ENCODE peak calls at places on chromosomes 4 and X, in four cellular contexts. One of them, this sample, is unnamed.

GRCh38 chrX:12721042-12721441 is 70.2 kb upstream of the PRPS2 start:
- DNase-seq in GM12878: no peak
- DNase-seq in K562: no peak
- DNase-seq in HepG2: no peak
- DNase-seq in this sample: peak; percentile 11

GRCh38 chrX:129959493-129959832 is 23.0 kb upstream of the BCORL1 start:
- DNase-seq in GM12878: no peak
- DNase-seq in K562: peak; percentile 41
- DNase-seq in HepG2: no peak
- DNase-seq in this sample: no peak

GRCh38 chrX:105695451-105695850 is 126.9 kb upstream of the NRK start:
- DNase-seq in GM12878: no peak
- DNase-seq in K562: no peak
- DNase-seq in HepG2: no peak
- DNase-seq in this sample: no peak

GRCh38 chr4:14345356-14345775 is 656.9 kb upstream of the CPEB2 start:
- DNase-seq in GM12878: no peak
- DNase-seq in K562: no peak
- DNase-seq in HepG2: no peak
- DNase-seq in this sample: no peak

GRCh38 chr4:2937986-2938385 is 25.2 kb downstream of the NOP14 start:
- DNase-seq in GM12878: no peak
- DNase-seq in K562: no peak
- DNase-seq in HepG2: no peak
- DNase-seq in this sample: no peak

GRCh38 chr4:161601011-161601410 is 562.8 kb downstream of the FSTL5 start:
- DNase-seq in GM12878: no peak
- DNase-seq in K562: no peak
- DNase-seq in HepG2: no peak
- DNase-seq in this sample: no peak

GRCh38 chrX:64152857-64153256 is 52.7 kb downstream of the AMER1 start:
- DNase-seq in GM12878: no peak
- DNase-seq in K562: no peak
- DNase-seq in HepG2: peak; percentile 30
- DNase-seq in this sample: no peak

GRCh38 chr4:182886768-182887167 is 30.4 kb downstream of the DCTD start:
- DNase-seq in GM12878: no peak
- DNase-seq in K562: no peak
- DNase-seq in HepG2: no peak
- DNase-seq in this sample: no peak

GRCh38 chrX:46754450-46755075 is 4.4 kb downstream of the SLC9A7 start:
- DNase-seq in GM12878: peak; percentile 75
- DNase-seq in K562: no peak
- DNase-seq in HepG2: no peak
- DNase-seq in this sample: no peak

GRCh38 chrX:136162827-136163427 is 15.6 kb downstream of the FHL1 start:
- DNase-seq in GM12878: no peak
- DNase-seq in K562: peak; percentile 57
- DNase-seq in HepG2: peak; percentile 13
- DNase-seq in this sample: peak; percentile 70

GRCh38 chr4:38128478-38129451 is 168.6 kb downstream of the PTTG2 start:
- DNase-seq in GM12878: peak; percentile 95
- DNase-seq in K562: no peak
- DNase-seq in HepG2: peak; percentile 91
- DNase-seq in this sample: no peak

GRCh38 chrX:34578237-34578636 is 78.8 kb downstream of the TMEM47 start:
- DNase-seq in GM12878: no peak
- DNase-seq in K562: no peak
- DNase-seq in HepG2: no peak
- DNase-seq in this sample: peak; percentile 10

GRCh38 chrX:447052-447451 is 60.3 kb upstream of the PPP2R3B start:
- DNase-seq in GM12878: no peak
- DNase-seq in K562: no peak
- DNase-seq in HepG2: no peak
- DNase-seq in this sample: no peak

GRCh38 chrX:102995316-102995715 is 58.2 kb downstream of the RAB40AL start:
- DNase-seq in GM12878: no peak
- DNase-seq in K562: no peak
- DNase-seq in HepG2: no peak
- DNase-seq in this sample: no peak

GRCh38 chr4:48340276-48340904 is 939 bp upstream of the SLAIN2 start:
- DNase-seq in GM12878: no peak
- DNase-seq in K562: peak; percentile 49
- DNase-seq in HepG2: no peak
- DNase-seq in this sample: peak; percentile 10

GRCh38 chr4:8538703-8539567 is 41.3 kb upstream of the GPR78 start:
- DNase-seq in GM12878: no peak
- DNase-seq in K562: no peak
- DNase-seq in HepG2: peak; percentile 14
- DNase-seq in this sample: no peak

GRCh38 chr4:126790633-126791032 is 842.1 kb upstream of the INTU start:
- DNase-seq in GM12878: no peak
- DNase-seq in K562: no peak
- DNase-seq in HepG2: no peak
- DNase-seq in this sample: no peak

GRCh38 chr4:79757580-79757979 is 315.4 kb downstream of the ANTXR2 start:
- DNase-seq in GM12878: no peak
- DNase-seq in K562: no peak
- DNase-seq in HepG2: no peak
- DNase-seq in this sample: no peak

GRCh38 chr4:67201334-67201733 is 344.0 kb downstream of the CENPC start:
- DNase-seq in GM12878: no peak
- DNase-seq in K562: no peak
- DNase-seq in HepG2: no peak
- DNase-seq in this sample: no peak

GRCh38 chr4:123418486-123418931 is 21.9 kb downstream of the SPRY1 start:
- DNase-seq in GM12878: no peak
- DNase-seq in K562: no peak
- DNase-seq in HepG2: peak; percentile 97
- DNase-seq in this sample: no peak

GRCh38 chr4:156983366-156983765 is 11.8 kb upstream of the PDGFC start:
- DNase-seq in GM12878: no peak
- DNase-seq in K562: no peak
- DNase-seq in HepG2: no peak
- DNase-seq in this sample: no peak

GRCh38 chr4:21765810-21766407 is 182.7 kb downstream of the KCNIP4 start:
- DNase-seq in GM12878: no peak
- DNase-seq in K562: peak; percentile 21
- DNase-seq in HepG2: peak; percentile 25
- DNase-seq in this sample: peak; percentile 17

GRCh38 chr4:126708716-126709115 is 924.0 kb upstream of the INTU start:
- DNase-seq in GM12878: no peak
- DNase-seq in K562: no peak
- DNase-seq in HepG2: no peak
- DNase-seq in this sample: no peak

GRCh38 chr4:150510176-150510875 is 71.6 kb upstream of the MAB21L2 start:
- DNase-seq in GM12878: no peak
- DNase-seq in K562: no peak
- DNase-seq in HepG2: no peak
- DNase-seq in this sample: no peak

GRCh38 chr4:184007891-184008290 is 102.8 kb downstream of the STOX2 start:
- DNase-seq in GM12878: no peak
- DNase-seq in K562: no peak
- DNase-seq in HepG2: no peak
- DNase-seq in this sample: no peak

GRCh38 chr4:26622913-26623312 is 39.0 kb downstream of the TBC1D19 start:
- DNase-seq in GM12878: no peak
- DNase-seq in K562: peak; percentile 11
- DNase-seq in HepG2: no peak
- DNase-seq in this sample: no peak

GRCh38 chr4:140374130-140374477 is 658 bp downstream of the SCOC start:
- DNase-seq in GM12878: no peak
- DNase-seq in K562: no peak
- DNase-seq in HepG2: peak; percentile 32
- DNase-seq in this sample: no peak

GRCh38 chr4:88614058-88614457 is 21.8 kb downstream of the HERC3 start:
- DNase-seq in GM12878: no peak
- DNase-seq in K562: no peak
- DNase-seq in HepG2: no peak
- DNase-seq in this sample: no peak

GRCh38 chr4:88609387-88609786 is 17.1 kb downstream of the HERC3 start:
- DNase-seq in GM12878: no peak
- DNase-seq in K562: peak; percentile 12
- DNase-seq in HepG2: no peak
- DNase-seq in this sample: no peak

GRCh38 chr4:88613417-88613875 is 21.2 kb downstream of the HERC3 start:
- DNase-seq in GM12878: no peak
- DNase-seq in K562: no peak
- DNase-seq in HepG2: no peak
- DNase-seq in this sample: peak; percentile 24

GRCh38 chr4:88606832-88607231 is 14.6 kb downstream of the HERC3 start:
- DNase-seq in GM12878: no peak
- DNase-seq in K562: no peak
- DNase-seq in HepG2: no peak
- DNase-seq in this sample: no peak

DNA sequence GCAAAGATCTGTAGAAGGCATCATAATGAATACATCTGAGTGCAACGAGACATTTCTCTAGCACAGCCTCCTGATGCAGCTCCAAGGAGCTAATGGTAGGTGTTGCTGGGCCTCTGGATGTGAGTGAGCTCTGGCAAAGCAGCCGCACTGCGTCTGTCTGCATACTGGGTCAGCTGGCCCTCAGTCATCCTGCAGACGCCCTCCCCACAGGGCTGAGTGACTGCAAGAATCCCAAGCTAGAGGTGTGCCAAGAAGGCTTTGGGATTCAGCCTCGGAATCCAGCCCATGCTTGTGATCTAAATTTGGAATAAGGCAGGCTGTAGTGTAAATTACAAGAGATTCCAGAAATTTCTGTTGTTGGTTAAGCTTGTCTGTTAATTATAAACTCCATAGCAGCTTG is 18.5 kb downstream of the HERC3 start:
- DNase-seq in GM12878: no peak
- DNase-seq in K562: no peak
- DNase-seq in HepG2: no peak
- DNase-seq in this sample: no peak
- TF ChIP-seq BHLHE40 in GM12878: no peak
- TF ChIP-seq BHLHE40 in K562: no peak
- TF ChIP-seq BHLHE40 in HepG2: no peak
- TF ChIP-seq BHLHE40 in this sample: no peak

GRCh38 chr4:74823194-74823593 is 28.9 kb upstream of the BTC start:
- DNase-seq in GM12878: no peak
- DNase-seq in K562: no peak
- DNase-seq in HepG2: no peak
- DNase-seq in this sample: no peak

GRCh38 chr4:74822603-74823002 is 28.3 kb upstream of the BTC start:
- DNase-seq in GM12878: no peak
- DNase-seq in K562: no peak
- DNase-seq in HepG2: no peak
- DNase-seq in this sample: no peak

GRCh38 chr4:74821541-74821940 is 27.2 kb upstream of the BTC start:
- DNase-seq in GM12878: no peak
- DNase-seq in K562: no peak
- DNase-seq in HepG2: no peak
- DNase-seq in this sample: no peak
- TF ChIP-seq FOXK2 in GM12878: no peak
- TF ChIP-seq FOXK2 in K562: no peak
- TF ChIP-seq FOXK2 in HepG2: no peak
- TF ChIP-seq FOXK2 in this sample: no peak

GRCh38 chr4:56465599-56466295 is 1.7 kb upstream of the SRP72 start:
- DNase-seq in GM12878: no peak
- DNase-seq in K562: no peak
- DNase-seq in HepG2: no peak
- DNase-seq in this sample: no peak
- TF ChIP-seq SP1 in GM12878: no peak
- TF ChIP-seq SP1 in K562: peak; percentile 30
- TF ChIP-seq SP1 in HepG2: no peak
- TF ChIP-seq SP1 in this sample: no peak

GRCh38 chr4:185865901-185866328 is 53.9 kb upstream of the SORBS2 start:
- DNase-seq in GM12878: no peak
- DNase-seq in K562: no peak
- DNase-seq in HepG2: no peak
- DNase-seq in this sample: no peak
- TF ChIP-seq BHLHE40 in GM12878: no peak
- TF ChIP-seq BHLHE40 in K562: no peak
- TF ChIP-seq BHLHE40 in HepG2: no peak
- TF ChIP-seq BHLHE40 in this sample: no peak

GRCh38 chr4:110514889-110515479 is 39.0 kb downstream of the ENPEP start:
- DNase-seq in GM12878: no peak
- DNase-seq in K562: peak; percentile 17
- DNase-seq in HepG2: peak; percentile 30
- DNase-seq in this sample: peak; percentile 13

GRCh38 chr4:110512901-110513300 is 36.9 kb downstream of the ENPEP start:
- DNase-seq in GM12878: no peak
- DNase-seq in K562: no peak
- DNase-seq in HepG2: no peak
- DNase-seq in this sample: no peak

GRCh38 chr4:110510282-110510681 is 34.3 kb downstream of the ENPEP start:
- DNase-seq in GM12878: no peak
- DNase-seq in K562: no peak
- DNase-seq in HepG2: no peak
- DNase-seq in this sample: no peak

GRCh38 chr4:110508827-110509446 is 33.0 kb downstream of the ENPEP start:
- DNase-seq in GM12878: no peak
- DNase-seq in K562: peak; percentile 13
- DNase-seq in HepG2: no peak
- DNase-seq in this sample: peak; percentile 14

DNA sequence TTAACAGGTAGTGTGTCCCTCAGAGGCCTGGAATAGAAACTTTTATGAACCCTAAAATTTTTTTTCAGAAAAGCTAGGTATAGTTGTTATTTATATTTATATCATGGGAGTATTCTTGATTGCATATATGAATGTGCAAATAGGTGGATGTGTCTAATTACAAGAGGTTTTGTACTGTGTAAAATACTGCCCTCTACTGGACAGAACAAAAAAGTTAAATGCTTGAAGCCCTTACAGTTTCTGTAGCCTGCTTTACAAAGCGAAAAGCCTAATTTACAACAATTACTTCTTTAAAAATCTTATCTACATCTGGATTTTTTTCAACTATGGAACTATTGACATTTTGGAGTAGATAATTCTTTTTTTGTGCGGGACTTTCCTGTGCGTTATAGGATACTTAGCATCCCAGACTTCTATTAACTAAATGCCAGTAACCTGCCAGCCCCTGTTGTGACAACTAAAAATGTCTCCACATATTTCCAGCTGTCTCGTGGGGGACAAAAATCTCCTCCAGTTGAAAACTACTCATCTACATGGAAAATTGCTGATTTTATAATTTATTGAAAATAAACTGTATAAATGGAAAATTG is 35.1 kb downstream of the ENPEP start:
- DNase-seq in GM12878: no peak
- DNase-seq in K562: peak; percentile 56
- DNase-seq in HepG2: peak; percentile 39
- DNase-seq in this sample: peak; percentile 37
- TF ChIP-seq FOXK2 in GM12878: no peak
- TF ChIP-seq FOXK2 in K562: no peak
- TF ChIP-seq FOXK2 in HepG2: no peak
- TF ChIP-seq FOXK2 in this sample: no peak

DNA sequence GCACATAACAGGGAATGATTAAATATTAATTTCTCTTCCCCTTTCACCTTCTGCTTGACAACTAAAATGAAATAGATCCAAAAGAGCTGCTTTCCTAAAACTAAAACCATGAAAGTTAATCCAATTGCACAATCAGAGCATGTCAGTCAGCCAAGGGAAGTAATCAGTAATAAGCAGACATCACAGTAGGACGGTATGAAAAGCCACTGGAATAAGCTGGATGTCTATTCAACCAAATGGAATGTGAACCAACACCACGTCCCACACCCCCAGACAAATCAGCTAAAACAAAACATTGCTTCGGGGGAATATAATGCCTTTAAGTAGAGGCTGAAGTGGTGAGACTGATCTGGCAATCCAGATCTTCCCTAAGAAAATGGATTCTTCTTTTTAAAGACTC is 859.4 kb upstream of the FTHL17 start:
- DNase-seq in GM12878: no peak
- DNase-seq in K562: no peak
- DNase-seq in HepG2: no peak
- DNase-seq in this sample: no peak
- TF ChIP-seq SP1 in GM12878: no peak
- TF ChIP-seq SP1 in K562: no peak
- TF ChIP-seq SP1 in HepG2: no peak
- TF ChIP-seq SP1 in this sample: no peak

This sample was measured in HEK293T.